ENCODE peak calls at places on chromosomes 12 and 14, in four cellular contexts. E, T, I and B are unnamed samples.

GRCh38 chr12:45934956-45935355 is 55.4 kb downstream of the SCAF11 start:
- DNase-seq in I (no peak), T (no peak), E (no peak), B (no peak)

GRCh38 chr12:19799216-19799615 is 359.9 kb downstream of the AEBP2 start:
- DNase-seq in I (no peak), E (peak), T (no peak), B (no peak)

GRCh38 chr14:65006251-65006721 is 19.6 kb downstream of the FNTB start:
- DNase-seq in E (no peak), T (no peak), I (no peak), B (no peak)

GRCh38 chr14:85191986-85192385 is 338.0 kb upstream of the FLRT2 start:
- DNase-seq in T (no peak), I (no peak), E (no peak), B (no peak)

GRCh38 chr12:575948-576612 is 87.2 kb downstream of the NINJ2 start:
- DNase-seq in T (no peak), E (peak), I (peak), B (no peak)

GRCh38 chr12:6764011-6764828 is 1.9 kb upstream of the PTMS start:
- DNase-seq in I (peak), E (peak), T (peak), B (peak)

GRCh38 chr12:132285991-132286681 is 43.3 kb downstream of the GALNT9 start:
- DNase-seq in I (no peak), E (peak), T (no peak), B (peak)

GRCh38 chr12:55705802-55706402 is 1.8 kb downstream of the ITGA7 start:
- DNase-seq in I (no peak), E (no peak), T (no peak), B (no peak)

GRCh38 chr14:104753528-104754212 is 723 bp downstream of the SIVA1 start:
- DNase-seq in E (no peak), I (no peak), T (no peak), B (no peak)

GRCh38 chr14:55412686-55413085 is 1.1 kb upstream of the ATG14 start:
- DNase-seq in T (no peak), E (no peak), I (no peak), B (peak)

GRCh38 chr12:109719123-109720022 is 5.7 kb downstream of the FAM222A start:
- DNase-seq in I (no peak), E (peak), T (no peak), B (no peak)

GRCh38 chr12:71456316-71456715 is 16.7 kb downstream of the LGR5 start:
- DNase-seq in I (no peak), E (no peak), T (no peak), B (no peak)

GRCh38 chr14:67167420-67168109 is 21.7 kb upstream of the GARIN2 start:
- DNase-seq in E (no peak), T (peak), I (no peak), B (peak)

GRCh38 chr14:104722938-104723650 is 935 bp upstream of the ADSS1 start:
- DNase-seq in T (no peak), E (no peak), I (no peak), B (no peak)

GRCh38 chr12:47591795-47592194 is 114.0 kb downstream of the RPAP3 start:
- DNase-seq in I (no peak), T (no peak), E (no peak), B (no peak)

GRCh38 chr14:32366256-32366655 is 37.2 kb downstream of the AKAP6 start:
- DNase-seq in E (no peak), I (no peak), T (no peak), B (no peak)

GRCh38 chr12:20369164-20370000 is 1.0 kb downstream of the PDE3A start:
- DNase-seq in I (peak), E (peak), T (no peak), B (no peak)

GRCh38 chr12:132445884-132446471 is 44.0 kb upstream of the FBRSL1 start:
- DNase-seq in T (no peak), I (no peak), E (peak), B (no peak)

GRCh38 chr14:29810657-29811056 is 117.0 kb downstream of the PRKD1 start:
- DNase-seq in T (no peak), E (no peak), I (no peak), B (no peak)

GRCh38 chr14:57136669-57137068 is 132.0 kb downstream of the EXOC5 start:
- DNase-seq in I (no peak), T (no peak), E (no peak), B (no peak)

GRCh38 chr12:45725631-45726593 is 3.6 kb upstream of the ARID2 start:
- DNase-seq in E (peak), T (no peak), I (no peak), B (no peak)

GRCh38 chr12:2853626-2854025 is 3.2 kb downstream of the TEX52 start:
- DNase-seq in E (peak), T (no peak), I (peak), B (no peak)

GRCh38 chr12:130127909-130128763 is 34.1 kb upstream of the FZD10 start:
- DNase-seq in E (no peak), I (peak), T (no peak), B (no peak)

GRCh38 chr14:97329701-97330100 is 532.5 kb downstream of the VRK1 start:
- DNase-seq in I (no peak), T (no peak), E (no peak), B (no peak)
- TF ChIP-seq CTCF in I (no peak), T (no peak), E (no peak), B (no peak)

GRCh38 chr12:111881712-111882111 is 39.7 kb downstream of the MAPKAPK5 start:
- DNase-seq in T (no peak), I (no peak), E (no peak), B (no peak)
- H3K4me3 ChIP-seq in T (no peak), I (no peak), E (no peak), B (no peak)

GRCh38 chr12:74412607-74413230 is 124.9 kb upstream of the ATXN7L3B start:
- DNase-seq in T (no peak), I (no peak), E (peak), B (no peak)
- TF ChIP-seq CTCF in T (peak), I (no peak), E (peak), B (peak)

GRCh38 chr12:25458047-25458552 is 95.0 kb downstream of the LMNTD1 start:
- DNase-seq in E (peak), I (no peak), T (peak), B (peak)

GRCh38 chr12:25455696-25456095 is 97.4 kb downstream of the LMNTD1 start:
- DNase-seq in I (no peak), T (no peak), E (no peak), B (peak)

GRCh38 chr12:25459541-25459951 is 93.5 kb downstream of the LMNTD1 start:
- DNase-seq in T (no peak), E (no peak), I (no peak), B (no peak)

DNA sequence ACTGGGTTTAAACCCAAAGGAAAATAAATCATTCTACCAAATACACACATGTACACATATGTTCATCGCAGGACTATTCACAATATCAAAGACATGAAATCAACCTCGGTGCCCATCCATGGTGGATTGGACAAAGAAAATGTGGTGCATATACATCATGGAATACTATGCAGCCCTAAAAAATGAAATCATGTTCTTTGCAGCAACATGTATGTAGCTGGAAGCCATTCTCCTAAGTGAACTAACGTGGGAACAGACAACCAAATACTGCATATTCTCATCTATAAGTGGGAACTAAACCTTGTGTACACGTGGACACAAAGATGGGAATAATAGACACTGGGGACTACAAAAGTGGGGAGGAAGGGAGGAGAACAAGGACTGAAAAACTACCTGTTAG is 96.6 kb downstream of the LMNTD1 start:
- DNase-seq in E (no peak), I (no peak), T (no peak), B (no peak)
- H3K4me3 ChIP-seq in E (no peak), I (no peak), T (no peak), B (no peak)

DNA sequence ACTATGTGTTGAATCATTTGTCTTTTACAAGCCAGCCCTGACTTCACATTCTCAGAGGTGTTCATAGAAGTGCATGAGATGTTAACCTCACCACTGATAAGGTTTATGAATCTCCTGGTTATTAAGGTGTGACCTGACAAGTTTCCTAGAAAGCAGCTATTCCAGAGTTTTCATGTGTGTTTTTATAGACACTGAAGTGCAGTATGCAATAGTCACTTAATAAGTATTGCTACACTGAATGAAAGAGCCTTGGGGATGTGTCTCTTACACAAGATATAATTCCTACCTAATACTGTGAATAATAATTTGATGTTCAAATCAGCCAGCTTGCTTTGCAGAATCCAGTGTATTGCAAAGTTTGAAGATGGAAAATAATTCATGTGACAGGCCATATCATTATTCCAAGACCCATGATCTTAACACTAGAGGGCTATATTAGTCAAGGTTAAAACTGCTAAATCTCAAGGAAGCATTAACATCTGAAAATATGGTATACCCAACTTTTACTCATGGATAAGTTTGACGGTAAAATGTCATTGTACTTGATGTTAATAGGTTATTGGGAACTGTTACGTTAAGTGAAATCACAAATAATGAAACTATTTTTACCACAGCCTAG is 13.0 kb downstream of the SLC25A3 start:
- DNase-seq in E (no peak), I (no peak), T (no peak), B (no peak)
- TF ChIP-seq CTCF in E (peak), I (no peak), T (no peak), B (peak)

DNA sequence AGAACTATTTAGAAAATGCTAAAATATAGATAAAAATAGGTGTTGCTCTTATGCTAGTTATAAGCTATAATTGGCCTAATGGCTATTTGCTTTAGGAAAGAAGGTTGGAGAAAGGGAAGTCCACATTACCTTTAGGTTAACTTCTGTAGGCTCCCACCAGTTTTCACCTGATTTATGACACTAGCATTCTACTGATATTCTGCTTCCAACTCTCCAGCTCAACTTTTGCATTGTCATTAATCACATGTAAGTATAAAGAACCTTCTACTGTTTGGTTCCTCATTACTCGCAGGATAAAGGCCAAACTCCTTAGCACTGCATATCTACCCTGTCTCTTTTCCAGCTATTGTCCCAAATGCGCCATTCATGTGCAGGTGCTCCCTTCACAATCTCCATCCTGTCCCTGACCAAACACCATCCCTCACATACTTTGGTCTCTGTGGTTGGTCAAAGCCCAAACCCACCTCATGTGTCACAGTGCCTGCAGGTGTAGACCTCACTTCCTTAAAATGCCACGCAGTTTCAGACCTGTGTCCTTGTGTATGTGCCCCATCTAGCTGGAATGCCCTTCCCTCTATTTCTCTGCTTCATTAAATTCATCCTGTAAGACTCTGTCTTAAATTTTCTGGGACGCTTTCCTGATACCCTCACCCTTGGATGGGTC is 3.3 kb downstream of the DDHD1 start:
- DNase-seq in I (no peak), T (no peak), E (no peak), B (no peak)
- H3K4me3 ChIP-seq in I (no peak), T (no peak), E (no peak), B (no peak)

GRCh38 chr14:59566281-59566680 is 10.3 kb downstream of the CCDC175 start:
- DNase-seq in T (no peak), I (no peak), E (no peak), B (no peak)

GRCh38 chr14:59565112-59565511 is 11.5 kb downstream of the CCDC175 start:
- DNase-seq in I (no peak), E (peak), T (no peak), B (no peak)

GRCh38 chr14:59564356-59564755 is 12.3 kb downstream of the CCDC175 start:
- DNase-seq in E (no peak), T (no peak), I (no peak), B (no peak)

GRCh38 chr14:59566725-59567124 is 9.9 kb downstream of the CCDC175 start:
- DNase-seq in E (no peak), I (no peak), T (no peak), B (no peak)

GRCh38 chr14:59570122-59570521 is 6.5 kb downstream of the CCDC175 start:
- DNase-seq in I (no peak), T (no peak), E (no peak), B (no peak)
- TF ChIP-seq CTCF in I (no peak), T (peak), E (peak), B (no peak)